ENCODE peak calls at places on chromosomes 12 and 14, in five cellular contexts. G is psoas muscle, K is GM19239, N is D341Med, D is AG09309. L is an unnamed sample.

GRCh38 chr14:81235096-81235495 is 14.3 kb upstream of the GTF2A1 start:
- DNase-seq in G (no peak), K (no peak), N (no peak), D (no peak), L (no peak)

GRCh38 chr14:91317381-91318313 is 73.1 kb upstream of the GPR68 start:
- DNase-seq in G (peak; percentile 73), K (no peak), N (no peak), D (no peak), L (no peak)

GRCh38 chr12:27277846-27278260 is 33.8 kb downstream of the STK38L start:
- DNase-seq in G (no peak), K (no peak), N (no peak), D (peak; percentile 63), L (peak; percentile 7)

GRCh38 chr14:74891870-74892269 is 10.2 kb downstream of the DLST start:
- DNase-seq in G (no peak), K (no peak), N (no peak), D (no peak), L (no peak)

GRCh38 chr12:8913702-8914032 is 642 bp upstream of the PHC1 start:
- DNase-seq in G (no peak), K (no peak), N (no peak), D (no peak), L (no peak)

GRCh38 chr14:104135121-104135903 is 3.1 kb upstream of the KIF26A start:
- DNase-seq in G (peak; percentile 13), K (no peak), N (peak; percentile 69), D (no peak), L (peak; percentile 77)

GRCh38 chr14:63300854-63301253 is 17.9 kb downstream of the GPHB5 start:
- DNase-seq in G (no peak), K (no peak), N (no peak), D (no peak), L (no peak)

GRCh38 chr12:155646-156045 is 58.3 kb downstream of the SLC6A12 start:
- DNase-seq in G (no peak), K (no peak), N (no peak), D (no peak), L (no peak)

GRCh38 chr12:121444842-121445202 is 44.9 kb downstream of the RNF34 start:
- DNase-seq in G (no peak), K (no peak), N (no peak), D (no peak), L (no peak)

GRCh38 chr14:62943202-62943601 is 102.1 kb downstream of the KCNH5 start:
- DNase-seq in G (no peak), K (no peak), N (no peak), D (no peak), L (no peak)

GRCh38 chr12:84356224-84356623 is 556.4 kb downstream of the SLC6A15 start:
- DNase-seq in G (no peak), K (no peak), N (no peak), D (no peak), L (no peak)

GRCh38 chr12:4080213-4080612 is 193.3 kb upstream of the CCND2 start:
- DNase-seq in G (no peak), K (no peak), N (no peak), D (no peak), L (no peak)

GRCh38 chr12:44507471-44507870 is 368.6 kb downstream of the NELL2 start:
- DNase-seq in G (no peak), K (no peak), N (no peak), D (no peak), L (no peak)

GRCh38 chr14:56000846-56001245 is 117.4 kb upstream of the PELI2 start:
- DNase-seq in G (no peak), K (no peak), N (no peak), D (no peak), L (no peak)

GRCh38 chr12:132218915-132219314 is 74.7 kb downstream of the NOC4L start:
- DNase-seq in G (no peak), K (peak; percentile 47), N (peak; percentile 81), D (no peak), L (no peak)